ENCODE peak calls at places on chromosomes 3 and 15, in seven cellular contexts. One of them, this sample, is unnamed. For H3K27me3, the result is how much of the 10 kb centered on the place peaks cover.

GRCh38 chr3:52093751-52094525 is 37.6 kb upstream of the DUSP7 start:
- DNase-seq in HCT116: no peak
- DNase-seq in psoas muscle: no peak
- DNase-seq in fibroblast of lung: peak
- DNase-seq in IMR-90: peak
- DNase-seq in transverse colon: no peak
- DNase-seq in colonic mucosa: no peak
- DNase-seq in this sample: peak

GRCh38 chr3:86748015-86748414 is 242.9 kb downstream of the VGLL3 start:
- DNase-seq in HCT116: no peak
- DNase-seq in psoas muscle: no peak
- DNase-seq in fibroblast of lung: no peak
- DNase-seq in IMR-90: no peak
- DNase-seq in transverse colon: no peak
- DNase-seq in colonic mucosa: no peak
- DNase-seq in this sample: no peak

GRCh38 chr15:63133786-63134185 is 12.1 kb downstream of the LACTB start:
- DNase-seq in HCT116: no peak
- DNase-seq in psoas muscle: no peak
- DNase-seq in fibroblast of lung: peak
- DNase-seq in IMR-90: peak
- DNase-seq in transverse colon: no peak
- DNase-seq in colonic mucosa: no peak
- DNase-seq in this sample: no peak

GRCh38 chr3:188487652-188488051 is 333.7 kb downstream of the LPP start:
- DNase-seq in HCT116: no peak
- DNase-seq in psoas muscle: no peak
- DNase-seq in fibroblast of lung: no peak
- DNase-seq in IMR-90: no peak
- DNase-seq in transverse colon: no peak
- DNase-seq in colonic mucosa: no peak
- DNase-seq in this sample: no peak

GRCh38 chr15:31327674-31328424 is 1.2 kb downstream of the KLF13 start:
- DNase-seq in HCT116: no peak
- DNase-seq in psoas muscle: peak
- DNase-seq in fibroblast of lung: peak
- DNase-seq in IMR-90: peak
- DNase-seq in transverse colon: peak
- DNase-seq in colonic mucosa: peak
- DNase-seq in this sample: no peak

GRCh38 chr15:82835391-82835917 is 26.0 kb downstream of the WHAMM start:
- DNase-seq in HCT116: no peak
- DNase-seq in psoas muscle: no peak
- DNase-seq in fibroblast of lung: no peak
- DNase-seq in IMR-90: no peak
- DNase-seq in transverse colon: no peak
- DNase-seq in colonic mucosa: no peak
- DNase-seq in this sample: no peak

GRCh38 chr3:35946121-35946856 is 307.0 kb downstream of the ARPP21 start:
- DNase-seq in HCT116: no peak
- DNase-seq in psoas muscle: no peak
- DNase-seq in fibroblast of lung: peak
- DNase-seq in IMR-90: peak
- DNase-seq in transverse colon: no peak
- DNase-seq in colonic mucosa: no peak
- DNase-seq in this sample: no peak

GRCh38 chr15:75578206-75578947 is 738 bp downstream of the PTPN9 start:
- DNase-seq in HCT116: no peak
- DNase-seq in psoas muscle: peak
- DNase-seq in fibroblast of lung: peak
- DNase-seq in IMR-90: no peak
- DNase-seq in transverse colon: peak
- DNase-seq in colonic mucosa: peak
- DNase-seq in this sample: no peak

GRCh38 chr3:10744098-10744465 is 71.9 kb upstream of the SLC6A11 start:
- DNase-seq in HCT116: peak
- DNase-seq in psoas muscle: no peak
- DNase-seq in fibroblast of lung: no peak
- DNase-seq in IMR-90: no peak
- DNase-seq in transverse colon: no peak
- DNase-seq in colonic mucosa: no peak
- DNase-seq in this sample: no peak

GRCh38 chr3:159911011-159911663 is 77.5 kb upstream of the IL12A start:
- DNase-seq in HCT116: no peak
- DNase-seq in psoas muscle: no peak
- DNase-seq in fibroblast of lung: no peak
- DNase-seq in IMR-90: no peak
- DNase-seq in transverse colon: no peak
- DNase-seq in colonic mucosa: no peak
- DNase-seq in this sample: no peak

GRCh38 chr15:80902298-80902801 is 87.3 kb downstream of the MESD start:
- DNase-seq in HCT116: no peak
- DNase-seq in psoas muscle: no peak
- DNase-seq in fibroblast of lung: no peak
- DNase-seq in IMR-90: no peak
- DNase-seq in transverse colon: no peak
- DNase-seq in colonic mucosa: no peak
- DNase-seq in this sample: no peak

GRCh38 chr3:139506792-139507191 is 30.5 kb upstream of the RBP2 start:
- DNase-seq in HCT116: no peak
- DNase-seq in psoas muscle: no peak
- DNase-seq in fibroblast of lung: no peak
- DNase-seq in IMR-90: no peak
- DNase-seq in transverse colon: no peak
- DNase-seq in colonic mucosa: no peak
- DNase-seq in this sample: no peak

GRCh38 chr15:33860749-33861148 is 107.5 kb upstream of the CHRM5 start:
- DNase-seq in HCT116: peak
- DNase-seq in psoas muscle: no peak
- DNase-seq in fibroblast of lung: peak
- DNase-seq in IMR-90: peak
- DNase-seq in transverse colon: no peak
- DNase-seq in colonic mucosa: no peak
- DNase-seq in this sample: peak

GRCh38 chr3:171390531-171390930 is 69.7 kb downstream of the TNIK start:
- DNase-seq in HCT116: no peak
- DNase-seq in psoas muscle: no peak
- DNase-seq in fibroblast of lung: no peak
- DNase-seq in IMR-90: no peak
- DNase-seq in transverse colon: no peak
- DNase-seq in colonic mucosa: no peak
- DNase-seq in this sample: no peak

GRCh38 chr15:39474657-39475056 is 106.2 kb upstream of the THBS1 start:
- DNase-seq in HCT116: no peak
- DNase-seq in psoas muscle: no peak
- DNase-seq in fibroblast of lung: no peak
- DNase-seq in IMR-90: no peak
- DNase-seq in transverse colon: no peak
- DNase-seq in colonic mucosa: no peak
- DNase-seq in this sample: no peak

GRCh38 chr3:186644683-186645082 is 4.5 kb downstream of the FETUB start:
- DNase-seq in HCT116: no peak
- DNase-seq in psoas muscle: no peak
- DNase-seq in fibroblast of lung: no peak
- DNase-seq in IMR-90: no peak
- DNase-seq in transverse colon: no peak
- DNase-seq in colonic mucosa: no peak
- DNase-seq in this sample: no peak

GRCh38 chr15:69525543-69525942 is 72.9 kb downstream of the RPLP1 start:
- DNase-seq in HCT116: no peak
- DNase-seq in psoas muscle: no peak
- DNase-seq in fibroblast of lung: no peak
- DNase-seq in IMR-90: no peak
- DNase-seq in transverse colon: no peak
- DNase-seq in colonic mucosa: no peak
- DNase-seq in this sample: no peak
- H3K4me3 ChIP-seq in HCT116: no peak
- H3K4me3 ChIP-seq in psoas muscle: no peak
- H3K4me3 ChIP-seq in fibroblast of lung: no peak
- H3K4me3 ChIP-seq in IMR-90: no peak
- H3K4me3 ChIP-seq in transverse colon: no peak
- H3K4me3 ChIP-seq in colonic mucosa: no peak
- H3K4me3 ChIP-seq in this sample: no peak

GRCh38 chr3:105513886-105514285 is 147.2 kb downstream of the ALCAM start:
- DNase-seq in HCT116: no peak
- DNase-seq in psoas muscle: no peak
- DNase-seq in fibroblast of lung: peak
- DNase-seq in IMR-90: no peak
- DNase-seq in transverse colon: no peak
- DNase-seq in colonic mucosa: no peak
- DNase-seq in this sample: no peak

GRCh38 chr3:105521803-105522202 is 155.1 kb downstream of the ALCAM start:
- DNase-seq in HCT116: no peak
- DNase-seq in psoas muscle: no peak
- DNase-seq in fibroblast of lung: no peak
- DNase-seq in IMR-90: no peak
- DNase-seq in transverse colon: no peak
- DNase-seq in colonic mucosa: no peak
- DNase-seq in this sample: no peak

GRCh38 chr3:105518806-105519418 is 152.2 kb downstream of the ALCAM start:
- DNase-seq in HCT116: peak
- DNase-seq in psoas muscle: no peak
- DNase-seq in fibroblast of lung: peak
- DNase-seq in IMR-90: peak
- DNase-seq in transverse colon: no peak
- DNase-seq in colonic mucosa: no peak
- DNase-seq in this sample: peak

GRCh38 chr3:105516972-105517371 is 150.3 kb downstream of the ALCAM start:
- DNase-seq in HCT116: no peak
- DNase-seq in psoas muscle: no peak
- DNase-seq in fibroblast of lung: no peak
- DNase-seq in IMR-90: no peak
- DNase-seq in transverse colon: no peak
- DNase-seq in colonic mucosa: no peak
- DNase-seq in this sample: no peak

DNA sequence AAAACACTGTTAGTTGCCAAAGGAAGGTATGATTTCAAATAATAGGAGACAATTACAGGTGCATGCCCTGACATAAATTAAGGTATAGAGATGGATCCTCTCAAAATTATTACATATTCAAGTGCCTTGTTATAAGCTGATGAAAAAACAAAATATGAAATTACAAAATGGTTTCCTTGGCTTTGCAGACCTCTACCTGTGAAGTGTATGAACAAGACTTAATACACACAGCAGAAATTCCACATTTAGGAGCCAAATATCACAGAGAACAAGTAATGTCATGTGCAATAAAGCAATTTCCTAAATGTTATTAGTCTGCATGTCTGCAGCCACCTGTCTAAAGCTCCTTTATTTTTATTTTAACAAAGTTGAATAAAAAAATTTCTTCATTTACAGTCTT is 151.5 kb downstream of the ALCAM start:
- DNase-seq in HCT116: no peak
- DNase-seq in psoas muscle: no peak
- DNase-seq in fibroblast of lung: no peak
- DNase-seq in IMR-90: no peak
- DNase-seq in transverse colon: no peak
- DNase-seq in colonic mucosa: no peak
- DNase-seq in this sample: no peak
- H3K27me3 ChIP-seq in HCT116: under half
- H3K27me3 ChIP-seq in psoas muscle: under half
- H3K27me3 ChIP-seq in fibroblast of lung: under half
- H3K27me3 ChIP-seq in IMR-90: under half
- H3K27me3 ChIP-seq in transverse colon: under half
- H3K27me3 ChIP-seq in colonic mucosa: under half
- H3K27me3 ChIP-seq in this sample: under half

DNA sequence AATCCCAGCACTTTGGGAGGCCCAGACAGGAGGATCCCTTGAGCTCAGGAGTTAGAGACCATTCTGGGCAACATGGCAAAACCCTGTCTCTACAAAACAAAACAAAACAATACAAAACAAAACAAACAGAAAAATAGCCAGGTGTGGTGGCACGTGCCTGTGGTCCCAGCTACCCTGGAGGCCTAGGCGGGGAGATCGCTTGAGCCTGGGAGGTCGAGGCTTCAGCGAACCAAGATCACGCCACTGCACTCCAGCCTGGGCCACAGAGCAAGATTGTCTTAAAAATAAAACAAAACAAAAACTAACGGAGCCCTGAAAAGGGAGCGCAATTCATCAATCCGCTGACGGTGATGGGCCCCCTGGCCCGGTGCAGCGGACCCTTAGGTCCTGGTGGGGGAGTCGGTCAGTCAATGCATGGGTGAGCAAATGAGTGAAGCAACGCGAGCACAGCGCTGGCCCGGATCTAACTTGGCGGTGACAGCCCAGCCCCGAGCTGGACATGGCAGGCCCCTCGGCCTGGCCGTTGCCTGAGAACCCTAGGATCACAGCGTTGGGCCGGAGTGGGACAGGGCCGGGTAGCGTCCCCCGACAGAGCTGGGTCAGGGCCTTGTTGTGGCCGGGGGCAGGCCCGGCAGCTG is 52.4 kb upstream of the BLM start:
- DNase-seq in HCT116: no peak
- DNase-seq in psoas muscle: peak
- DNase-seq in fibroblast of lung: peak
- DNase-seq in IMR-90: peak
- DNase-seq in transverse colon: peak
- DNase-seq in colonic mucosa: peak
- DNase-seq in this sample: no peak
- TF ChIP-seq CTCF in HCT116: no peak
- TF ChIP-seq CTCF in psoas muscle: no peak
- TF ChIP-seq CTCF in fibroblast of lung: no peak
- TF ChIP-seq CTCF in IMR-90: no peak
- TF ChIP-seq CTCF in transverse colon: no peak
- TF ChIP-seq CTCF in colonic mucosa: no peak
- TF ChIP-seq CTCF in this sample: no peak

GRCh38 chr15:66700802-66701421 is 1.1 kb upstream of the SMAD6 start:
- DNase-seq in HCT116: peak
- DNase-seq in psoas muscle: peak
- DNase-seq in fibroblast of lung: peak
- DNase-seq in IMR-90: peak
- DNase-seq in transverse colon: peak
- DNase-seq in colonic mucosa: peak
- DNase-seq in this sample: peak

GRCh38 chr15:66698971-66699370 is 3.1 kb upstream of the SMAD6 start:
- DNase-seq in HCT116: no peak
- DNase-seq in psoas muscle: no peak
- DNase-seq in fibroblast of lung: no peak
- DNase-seq in IMR-90: no peak
- DNase-seq in transverse colon: no peak
- DNase-seq in colonic mucosa: no peak
- DNase-seq in this sample: no peak

GRCh38 chr15:66702035-66702769 is at the start of gene SMAD6:
- DNase-seq in HCT116: peak
- DNase-seq in psoas muscle: peak
- DNase-seq in fibroblast of lung: peak
- DNase-seq in IMR-90: peak
- DNase-seq in transverse colon: peak
- DNase-seq in colonic mucosa: peak
- DNase-seq in this sample: peak

GRCh38 chr15:66701422-66702034 is 508 bp upstream of the SMAD6 start:
- DNase-seq in HCT116: peak
- DNase-seq in psoas muscle: peak
- DNase-seq in fibroblast of lung: peak
- DNase-seq in IMR-90: no peak
- DNase-seq in transverse colon: peak
- DNase-seq in colonic mucosa: peak
- DNase-seq in this sample: no peak

DNA sequence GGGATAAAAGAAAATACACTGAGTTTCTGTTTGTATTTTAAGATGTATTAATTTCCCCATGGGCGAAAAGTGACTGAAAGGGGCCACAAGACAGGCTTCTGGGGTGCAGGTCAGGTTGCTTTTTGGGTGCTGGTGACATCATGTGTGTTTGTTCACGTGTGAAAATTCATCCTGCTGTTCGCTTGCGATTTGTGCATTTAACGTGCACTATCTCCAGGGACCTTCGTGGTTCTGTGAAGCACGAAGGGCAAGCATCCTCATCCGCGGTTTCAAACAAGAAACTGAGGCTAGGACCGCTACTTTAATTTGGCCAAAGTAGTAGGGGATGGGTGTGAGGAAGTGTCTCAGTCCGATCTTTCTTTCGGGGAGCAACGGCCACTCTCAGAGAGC is 1.6 kb upstream of the SMAD6 start:
- DNase-seq in HCT116: no peak
- DNase-seq in psoas muscle: no peak
- DNase-seq in fibroblast of lung: no peak
- DNase-seq in IMR-90: no peak
- DNase-seq in transverse colon: no peak
- DNase-seq in colonic mucosa: no peak
- DNase-seq in this sample: no peak
- H3K4me3 ChIP-seq in HCT116: peak
- H3K4me3 ChIP-seq in psoas muscle: peak
- H3K4me3 ChIP-seq in fibroblast of lung: peak
- H3K4me3 ChIP-seq in IMR-90: peak
- H3K4me3 ChIP-seq in transverse colon: peak
- H3K4me3 ChIP-seq in colonic mucosa: peak
- H3K4me3 ChIP-seq in this sample: peak

This sample was measured in kidney epithelial cell.